ENCODE peak calls at places on chromosomes 12 and 14, in five cellular contexts. One of them, this sample, is unnamed. For H3K9me3, the result is how much of the 10 kb centered on the place peaks cover.

GRCh38 chr14:36870776-36871175 is 209.1 kb downstream of the PAX9 start:
- DNase-seq in adipocyte: no peak
- DNase-seq in gastrocnemius medialis: no peak
- DNase-seq in tibial nerve: no peak
- DNase-seq in ovary: no peak
- DNase-seq in this sample: no peak

GRCh38 chr12:89469361-89469760 is 55.2 kb downstream of the GALNT4 start:
- DNase-seq in tibial nerve: no peak
- DNase-seq in ovary: no peak
- DNase-seq in gastrocnemius medialis: no peak
- DNase-seq in adipocyte: peak
- DNase-seq in this sample: no peak

GRCh38 chr12:89506050-89506449 is 18.5 kb downstream of the GALNT4 start:
- DNase-seq in tibial nerve: no peak
- DNase-seq in gastrocnemius medialis: no peak
- DNase-seq in adipocyte: no peak
- DNase-seq in ovary: no peak
- DNase-seq in this sample: no peak

GRCh38 chr14:36856095-36856878 is 194.6 kb downstream of the PAX9 start:
- DNase-seq in ovary: no peak
- DNase-seq in tibial nerve: no peak
- DNase-seq in gastrocnemius medialis: no peak
- DNase-seq in adipocyte: no peak
- DNase-seq in this sample: no peak

GRCh38 chr12:89051065-89051677 is 301.1 kb downstream of the DUSP6 start:
- DNase-seq in ovary: no peak
- DNase-seq in tibial nerve: no peak
- DNase-seq in gastrocnemius medialis: no peak
- DNase-seq in adipocyte: peak
- DNase-seq in this sample: no peak

GRCh38 chr12:124571556-124571955 is 4.1 kb upstream of the NCOR2 start:
- DNase-seq in gastrocnemius medialis: no peak
- DNase-seq in adipocyte: no peak
- DNase-seq in tibial nerve: no peak
- DNase-seq in ovary: no peak
- DNase-seq in this sample: no peak

GRCh38 chr12:56601503-56601902 is 28.6 kb downstream of the BAZ2A start:
- DNase-seq in ovary: no peak
- DNase-seq in adipocyte: no peak
- DNase-seq in tibial nerve: no peak
- DNase-seq in gastrocnemius medialis: no peak
- DNase-seq in this sample: no peak

GRCh38 chr12:50242751-50243191 is 40.5 kb downstream of the LIMA1 start:
- DNase-seq in ovary: no peak
- DNase-seq in gastrocnemius medialis: no peak
- DNase-seq in tibial nerve: no peak
- DNase-seq in adipocyte: peak
- DNase-seq in this sample: no peak

GRCh38 chr12:57849035-57849434 is 2.5 kb upstream of the CTDSP2 start:
- DNase-seq in adipocyte: no peak
- DNase-seq in ovary: no peak
- DNase-seq in tibial nerve: no peak
- DNase-seq in gastrocnemius medialis: no peak
- DNase-seq in this sample: no peak

GRCh38 chr14:55773984-55774581 is 194.1 kb downstream of the KTN1 start:
- DNase-seq in adipocyte: no peak
- DNase-seq in gastrocnemius medialis: no peak
- DNase-seq in ovary: no peak
- DNase-seq in tibial nerve: no peak
- DNase-seq in this sample: no peak

GRCh38 chr12:31749024-31749704 is 20.3 kb upstream of the AMN1 start:
- DNase-seq in ovary: peak
- DNase-seq in adipocyte: peak
- DNase-seq in gastrocnemius medialis: peak
- DNase-seq in tibial nerve: no peak
- DNase-seq in this sample: peak

GRCh38 chr12:95976416-95976832 is 19.7 kb downstream of the HAL start:
- DNase-seq in adipocyte: no peak
- DNase-seq in gastrocnemius medialis: no peak
- DNase-seq in ovary: no peak
- DNase-seq in tibial nerve: no peak
- DNase-seq in this sample: peak

GRCh38 chr14:84483072-84483410 is 1046.9 kb upstream of the FLRT2 start:
- DNase-seq in gastrocnemius medialis: no peak
- DNase-seq in tibial nerve: no peak
- DNase-seq in ovary: no peak
- DNase-seq in adipocyte: no peak
- DNase-seq in this sample: no peak

GRCh38 chr14:52961060-52961639 is 10.3 kb upstream of the FERMT2 start:
- DNase-seq in tibial nerve: no peak
- DNase-seq in gastrocnemius medialis: peak
- DNase-seq in ovary: peak
- DNase-seq in adipocyte: peak
- DNase-seq in this sample: peak

DNA sequence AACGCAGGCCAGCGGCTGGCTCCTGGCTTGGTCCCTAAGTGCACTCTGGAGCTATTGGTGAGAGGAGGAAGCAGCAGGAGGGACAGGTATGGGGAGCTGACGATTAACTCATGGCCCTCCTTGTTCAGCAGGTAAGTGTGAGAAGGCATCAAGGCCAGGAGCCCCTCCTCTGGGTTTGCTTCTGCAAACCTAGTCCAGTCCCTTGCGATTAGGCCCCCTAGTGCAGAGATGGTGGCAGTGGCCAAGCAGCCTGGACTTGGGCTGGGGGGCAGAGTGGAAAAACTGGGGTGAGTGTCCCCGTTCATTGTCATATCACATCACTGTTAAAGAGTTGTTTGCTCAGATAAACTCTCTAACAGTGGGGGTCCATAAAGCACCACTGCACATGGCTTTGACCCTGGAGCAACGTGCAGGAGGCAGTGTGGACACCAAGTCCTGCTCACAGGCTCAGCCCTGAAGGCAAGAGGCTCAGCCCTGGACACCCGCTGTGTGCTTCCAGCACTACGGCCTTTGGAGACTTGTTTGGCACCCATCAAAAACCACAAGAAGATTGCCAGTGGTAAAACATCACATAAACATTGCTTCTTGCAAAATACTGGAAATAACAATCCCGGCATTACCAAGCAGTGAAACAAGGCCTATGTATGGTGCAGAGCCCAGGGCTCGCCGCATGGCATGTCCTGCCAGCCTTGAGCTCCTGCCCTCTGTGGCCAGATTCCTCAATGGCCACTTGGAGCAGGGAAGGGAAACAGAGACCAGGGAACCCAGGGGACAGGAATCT is 184.3 kb upstream of the RTL1 start:
- DNase-seq in gastrocnemius medialis: no peak
- DNase-seq in tibial nerve: no peak
- DNase-seq in ovary: no peak
- DNase-seq in adipocyte: no peak
- DNase-seq in this sample: peak
- H3K9me3 ChIP-seq in gastrocnemius medialis: under half
- H3K9me3 ChIP-seq in tibial nerve: under half
- H3K9me3 ChIP-seq in ovary: under half
- H3K9me3 ChIP-seq in adipocyte: under half
- H3K9me3 ChIP-seq in this sample: under half

GRCh38 chr12:14607561-14607960 is 39.9 kb upstream of the PLBD1 start:
- DNase-seq in tibial nerve: no peak
- DNase-seq in adipocyte: no peak
- DNase-seq in ovary: no peak
- DNase-seq in gastrocnemius medialis: no peak
- DNase-seq in this sample: no peak

GRCh38 chr12:14605401-14605989 is 37.8 kb upstream of the PLBD1 start:
- DNase-seq in tibial nerve: no peak
- DNase-seq in adipocyte: no peak
- DNase-seq in ovary: no peak
- DNase-seq in gastrocnemius medialis: no peak
- DNase-seq in this sample: no peak

GRCh38 chr12:14597480-14597879 is 29.8 kb upstream of the PLBD1 start:
- DNase-seq in tibial nerve: no peak
- DNase-seq in adipocyte: no peak
- DNase-seq in ovary: no peak
- DNase-seq in gastrocnemius medialis: no peak
- DNase-seq in this sample: no peak

GRCh38 chr12:14602128-14602527 is 34.4 kb upstream of the PLBD1 start:
- DNase-seq in ovary: no peak
- DNase-seq in adipocyte: no peak
- DNase-seq in tibial nerve: no peak
- DNase-seq in gastrocnemius medialis: no peak
- DNase-seq in this sample: no peak

GRCh38 chr12:14601692-14602091 is 34.0 kb upstream of the PLBD1 start:
- DNase-seq in ovary: no peak
- DNase-seq in adipocyte: no peak
- DNase-seq in gastrocnemius medialis: no peak
- DNase-seq in tibial nerve: no peak
- DNase-seq in this sample: no peak
- H3K9me3 ChIP-seq in ovary: under half
- H3K9me3 ChIP-seq in adipocyte: half or more
- H3K9me3 ChIP-seq in gastrocnemius medialis: under half
- H3K9me3 ChIP-seq in tibial nerve: half or more
- H3K9me3 ChIP-seq in this sample: under half

DNA sequence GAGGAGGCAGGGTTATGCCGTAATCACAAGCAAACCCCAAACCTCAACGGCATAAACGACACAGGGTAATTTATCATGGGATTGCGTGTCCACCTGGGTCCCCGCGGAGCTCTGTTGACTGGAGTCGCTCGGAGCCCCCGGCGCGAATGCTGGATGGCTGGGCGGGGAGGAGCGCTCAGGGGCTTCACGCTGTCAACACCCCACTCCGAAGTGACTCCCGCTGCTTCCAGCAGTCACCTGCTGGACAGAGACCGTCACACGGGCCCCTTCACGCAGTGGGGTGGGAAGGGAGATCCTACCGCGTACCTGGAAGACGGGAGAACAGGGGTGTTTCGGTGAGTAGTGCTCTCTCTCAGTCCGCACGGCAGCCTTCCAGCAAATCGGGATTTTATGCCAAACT is 4.4 kb upstream of the GALNT9 start:
- DNase-seq in gastrocnemius medialis: no peak
- DNase-seq in adipocyte: no peak
- DNase-seq in ovary: no peak
- DNase-seq in tibial nerve: no peak
- DNase-seq in this sample: no peak
- H3K9me3 ChIP-seq in gastrocnemius medialis: under half
- H3K9me3 ChIP-seq in adipocyte: under half
- H3K9me3 ChIP-seq in ovary: under half
- H3K9me3 ChIP-seq in tibial nerve: under half
- H3K9me3 ChIP-seq in this sample: under half

DNA sequence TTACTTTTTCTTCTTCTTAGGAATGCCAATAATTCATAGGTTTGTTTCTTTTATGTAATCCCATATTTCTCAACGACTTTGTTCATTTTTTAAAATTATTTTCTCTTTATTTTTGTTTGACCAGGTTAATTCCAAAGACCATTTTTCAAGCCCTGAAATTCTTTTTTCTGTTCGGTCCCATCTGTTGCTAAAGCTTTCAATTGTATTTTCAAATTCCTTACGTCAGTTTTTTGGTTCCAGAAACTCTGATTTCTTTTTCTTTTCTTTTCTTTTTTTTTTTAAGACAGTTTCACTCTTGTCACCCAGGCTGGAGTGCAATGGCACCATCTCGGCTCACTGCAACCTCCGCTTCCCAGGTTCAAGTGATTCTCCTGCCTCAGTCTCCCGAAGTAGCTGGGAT is 27.6 kb downstream of the RAB3IP start:
- DNase-seq in tibial nerve: no peak
- DNase-seq in adipocyte: no peak
- DNase-seq in gastrocnemius medialis: no peak
- DNase-seq in ovary: no peak
- DNase-seq in this sample: no peak
- H3K9me3 ChIP-seq in tibial nerve: half or more
- H3K9me3 ChIP-seq in adipocyte: under half
- H3K9me3 ChIP-seq in gastrocnemius medialis: under half
- H3K9me3 ChIP-seq in ovary: under half
- H3K9me3 ChIP-seq in this sample: under half

GRCh38 chr12:90987520-90987919 is 17.3 kb downstream of the EPYC start:
- DNase-seq in adipocyte: no peak
- DNase-seq in tibial nerve: no peak
- DNase-seq in ovary: no peak
- DNase-seq in gastrocnemius medialis: no peak
- DNase-seq in this sample: no peak
- H3K9me3 ChIP-seq in adipocyte: under half
- H3K9me3 ChIP-seq in tibial nerve: under half
- H3K9me3 ChIP-seq in ovary: under half
- H3K9me3 ChIP-seq in gastrocnemius medialis: under half
- H3K9me3 ChIP-seq in this sample: under half

GRCh38 chr12:126915309-126915708 is 1351.7 kb upstream of the TMEM132C start:
- DNase-seq in gastrocnemius medialis: no peak
- DNase-seq in tibial nerve: no peak
- DNase-seq in ovary: no peak
- DNase-seq in adipocyte: no peak
- DNase-seq in this sample: no peak

GRCh38 chr12:126914170-126914796 is 1352.7 kb upstream of the TMEM132C start:
- DNase-seq in ovary: no peak
- DNase-seq in tibial nerve: no peak
- DNase-seq in adipocyte: no peak
- DNase-seq in gastrocnemius medialis: no peak
- DNase-seq in this sample: no peak

GRCh38 chr12:126908765-126909142 is 1358.2 kb upstream of the TMEM132C start:
- DNase-seq in adipocyte: no peak
- DNase-seq in ovary: no peak
- DNase-seq in gastrocnemius medialis: no peak
- DNase-seq in tibial nerve: no peak
- DNase-seq in this sample: no peak

GRCh38 chr12:126910570-126910969 is 1356.4 kb upstream of the TMEM132C start:
- DNase-seq in ovary: no peak
- DNase-seq in tibial nerve: no peak
- DNase-seq in adipocyte: no peak
- DNase-seq in gastrocnemius medialis: no peak
- DNase-seq in this sample: no peak

GRCh38 chr12:126912111-126912510 is 1354.9 kb upstream of the TMEM132C start:
- DNase-seq in tibial nerve: no peak
- DNase-seq in ovary: no peak
- DNase-seq in adipocyte: no peak
- DNase-seq in gastrocnemius medialis: no peak
- DNase-seq in this sample: no peak
- H3K9me3 ChIP-seq in tibial nerve: under half
- H3K9me3 ChIP-seq in ovary: under half
- H3K9me3 ChIP-seq in adipocyte: under half
- H3K9me3 ChIP-seq in gastrocnemius medialis: under half
- H3K9me3 ChIP-seq in this sample: under half

GRCh38 chr14:26478967-26479366 is 118.9 kb downstream of the NOVA1 start:
- DNase-seq in tibial nerve: no peak
- DNase-seq in adipocyte: no peak
- DNase-seq in ovary: no peak
- DNase-seq in gastrocnemius medialis: no peak
- DNase-seq in this sample: no peak
- H3K9me3 ChIP-seq in tibial nerve: under half
- H3K9me3 ChIP-seq in adipocyte: under half
- H3K9me3 ChIP-seq in ovary: under half
- H3K9me3 ChIP-seq in gastrocnemius medialis: under half
- H3K9me3 ChIP-seq in this sample: under half

GRCh38 chr12:19954163-19954562 is 414.2 kb upstream of the PDE3A start:
- DNase-seq in tibial nerve: no peak
- DNase-seq in ovary: no peak
- DNase-seq in adipocyte: no peak
- DNase-seq in gastrocnemius medialis: no peak
- DNase-seq in this sample: no peak
- H3K9me3 ChIP-seq in tibial nerve: under half
- H3K9me3 ChIP-seq in ovary: under half
- H3K9me3 ChIP-seq in adipocyte: under half
- H3K9me3 ChIP-seq in gastrocnemius medialis: under half
- H3K9me3 ChIP-seq in this sample: under half